ENCODE peak calls at places on chromosomes 13 and 19, in four cellular contexts. One of them, this sample, is unnamed.
A peak's percentile ranks its signal among the peaks of the same experiment; 100 is the strongest.

GRCh38 chr13:57682128-57682716 is 50.7 kb downstream of the PCDH17 start:
- DNase-seq in GM23248: no peak
- DNase-seq in GM23338: peak; percentile 22
- DNase-seq in SK-N-MC: no peak
- DNase-seq in this sample: no peak

GRCh38 chr19:13428352-13428751 is 77.9 kb downstream of the CACNA1A start:
- DNase-seq in GM23338: peak; percentile 73
- DNase-seq in SK-N-MC: no peak
- DNase-seq in GM23248: peak; percentile 46
- DNase-seq in this sample: peak; percentile 79

GRCh38 chr19:12665646-12666304 is 767 bp downstream of the MAN2B1 start:
- DNase-seq in GM23338: no peak
- DNase-seq in SK-N-MC: no peak
- DNase-seq in GM23248: peak; percentile 40
- DNase-seq in this sample: no peak

GRCh38 chr13:113927661-113928581 is 46.0 kb downstream of the C13orf46 start:
- DNase-seq in GM23338: no peak
- DNase-seq in GM23248: peak; percentile 98
- DNase-seq in SK-N-MC: peak; percentile 72
- DNase-seq in this sample: no peak

GRCh38 chr13:70027551-70027950 is 80.1 kb upstream of the ATXN8OS start:
- DNase-seq in GM23338: no peak
- DNase-seq in GM23248: no peak
- DNase-seq in SK-N-MC: no peak
- DNase-seq in this sample: no peak

GRCh38 chr13:37495046-37495445 is 103.5 kb downstream of the POSTN start:
- DNase-seq in SK-N-MC: no peak
- DNase-seq in GM23248: peak; percentile 65
- DNase-seq in GM23338: no peak
- DNase-seq in this sample: peak; percentile 64

GRCh38 chr13:29849071-29849541 is 1.3 kb downstream of the UBL3 start:
- DNase-seq in SK-N-MC: no peak
- DNase-seq in GM23248: peak; percentile 61
- DNase-seq in GM23338: peak; percentile 20
- DNase-seq in this sample: peak; percentile 40

GRCh38 chr19:12828494-12828893 is 5.9 kb downstream of the RTBDN start:
- DNase-seq in GM23338: peak; percentile 92
- DNase-seq in SK-N-MC: no peak
- DNase-seq in GM23248: peak; percentile 29
- DNase-seq in this sample: peak; percentile 49

GRCh38 chr19:28465317-28466086 is 747.4 kb downstream of the UQCRFS1 start:
- DNase-seq in GM23338: no peak
- DNase-seq in SK-N-MC: no peak
- DNase-seq in GM23248: peak; percentile 78
- DNase-seq in this sample: no peak

GRCh38 chr19:21483589-21484170 is 21.7 kb upstream of the ZNF429 start:
- DNase-seq in SK-N-MC: no peak
- DNase-seq in GM23338: peak; percentile 91
- DNase-seq in GM23248: peak; percentile 8
- DNase-seq in this sample: no peak

GRCh38 chr19:51064534-51065220 is at the start of gene KLK13:
- DNase-seq in SK-N-MC: no peak
- DNase-seq in GM23338: peak; percentile 87
- DNase-seq in GM23248: peak; percentile 18
- DNase-seq in this sample: no peak

GRCh38 chr19:43847246-43847645 is 20.1 kb downstream of the ZNF283 start:
- DNase-seq in GM23338: peak; percentile 1
- DNase-seq in GM23248: no peak
- DNase-seq in SK-N-MC: no peak
- DNase-seq in this sample: no peak

GRCh38 chr19:33427801-33428626 is 54.5 kb downstream of the CEBPG start:
- DNase-seq in GM23338: no peak
- DNase-seq in SK-N-MC: no peak
- DNase-seq in GM23248: no peak
- DNase-seq in this sample: no peak

GRCh38 chr19:2053601-2054389 is 2.8 kb upstream of the MKNK2 start:
- DNase-seq in SK-N-MC: no peak
- DNase-seq in GM23248: no peak
- DNase-seq in GM23338: no peak
- DNase-seq in this sample: no peak

GRCh38 chr19:56642711-56643459 is at the start of gene SMIM17:
- DNase-seq in GM23338: no peak
- DNase-seq in SK-N-MC: no peak
- DNase-seq in GM23248: no peak
- DNase-seq in this sample: no peak

GRCh38 chr19:12194827-12195500 is 32.1 kb downstream of the ZNF136 start:
- DNase-seq in GM23338: peak; percentile 95
- DNase-seq in GM23248: peak; percentile 72
- DNase-seq in SK-N-MC: no peak
- DNase-seq in this sample: no peak

GRCh38 chr19:51365211-51366049 is 758 bp downstream of the ETFB start:
- DNase-seq in GM23248: peak; percentile 84
- DNase-seq in GM23338: peak; percentile 39
- DNase-seq in SK-N-MC: no peak
- DNase-seq in this sample: peak; percentile 60

GRCh38 chr19:58556633-58557252 is 1.7 kb downstream of the UBE2M start:
- DNase-seq in GM23248: no peak
- DNase-seq in GM23338: no peak
- DNase-seq in SK-N-MC: no peak
- DNase-seq in this sample: no peak

GRCh38 chr13:50376895-50377575 is 361.8 kb downstream of the KCNRG start:
- DNase-seq in GM23338: peak; percentile 70
- DNase-seq in SK-N-MC: no peak
- DNase-seq in GM23248: no peak
- DNase-seq in this sample: peak; percentile 28

GRCh38 chr13:64767054-64767453 is 2463.1 kb downstream of the PCDH9 start:
- DNase-seq in GM23338: no peak
- DNase-seq in SK-N-MC: no peak
- DNase-seq in GM23248: no peak
- DNase-seq in this sample: no peak

GRCh38 chr19:41926861-41927809 is 1.1 kb downstream of the ERFL start:
- DNase-seq in GM23338: no peak
- DNase-seq in GM23248: no peak
- DNase-seq in SK-N-MC: no peak
- DNase-seq in this sample: no peak
- TF ChIP-seq EZH2 in GM23338: peak; percentile 94
- TF ChIP-seq EZH2 in GM23248: peak; percentile 63
- TF ChIP-seq EZH2 in SK-N-MC: no peak
- TF ChIP-seq EZH2 in this sample: no peak

GRCh38 chr13:78600317-78600899 is 2.9 kb downstream of the POU4F1 start:
- DNase-seq in GM23248: no peak
- DNase-seq in SK-N-MC: no peak
- DNase-seq in GM23338: no peak
- DNase-seq in this sample: no peak

GRCh38 chr13:78602561-78603239 is 652 bp downstream of the POU4F1 start:
- DNase-seq in SK-N-MC: no peak
- DNase-seq in GM23338: peak; percentile 48
- DNase-seq in GM23248: no peak
- DNase-seq in this sample: no peak

GRCh38 chr13:78599911-78600310 is 3.4 kb downstream of the POU4F1 start:
- DNase-seq in GM23338: no peak
- DNase-seq in GM23248: no peak
- DNase-seq in SK-N-MC: no peak
- DNase-seq in this sample: no peak

GRCh38 chr13:78601886-78602560 is 1.3 kb downstream of the POU4F1 start:
- DNase-seq in GM23248: no peak
- DNase-seq in SK-N-MC: no peak
- DNase-seq in GM23338: no peak
- DNase-seq in this sample: no peak

DNA sequence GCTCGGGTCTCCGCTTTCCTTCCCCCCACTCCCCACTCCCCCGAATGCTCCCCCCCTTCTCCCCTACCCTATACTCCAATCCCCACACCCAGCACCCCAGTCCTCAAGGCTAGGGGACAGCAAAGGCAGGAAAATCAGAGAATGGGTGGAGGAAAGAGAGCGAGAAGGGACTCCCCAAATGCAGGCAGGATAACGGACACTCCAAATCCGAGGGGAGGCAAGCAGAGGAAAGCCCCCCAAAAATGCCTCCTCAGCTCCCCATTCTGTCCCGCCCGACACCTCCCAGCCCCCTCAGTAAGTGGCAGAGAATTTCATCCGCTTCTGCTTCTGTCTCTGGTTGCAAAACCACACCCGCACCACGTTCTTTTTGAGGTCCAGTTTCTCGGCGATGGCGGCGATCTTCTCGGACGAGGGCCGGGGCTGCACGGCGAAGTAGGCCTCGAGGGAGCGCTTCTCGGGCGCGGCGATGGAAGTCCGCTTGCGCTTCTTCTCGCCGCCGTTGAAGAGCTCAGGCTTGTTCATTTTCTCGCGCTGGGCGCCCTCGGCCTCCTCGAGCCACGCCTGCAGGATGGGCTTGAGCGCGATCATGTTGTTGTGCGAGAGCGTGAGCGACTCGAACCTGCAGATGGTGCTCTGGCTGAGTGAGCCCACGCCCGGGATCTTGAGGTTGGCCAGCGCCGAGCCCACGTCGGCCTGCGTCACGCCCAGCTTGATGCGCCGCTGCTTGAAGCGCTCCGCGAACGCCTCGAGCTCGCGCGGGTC is 2.0 kb downstream of the POU4F1 start:
- DNase-seq in SK-N-MC: no peak
- DNase-seq in GM23248: peak; percentile 38
- DNase-seq in GM23338: peak; percentile 66
- DNase-seq in this sample: no peak
- TF ChIP-seq EZH2 in SK-N-MC: no peak
- TF ChIP-seq EZH2 in GM23248: peak; percentile 96
- TF ChIP-seq EZH2 in GM23338: peak; percentile 99
- TF ChIP-seq EZH2 in this sample: no peak

GRCh38 chr13:22012676-22013075 is 341.8 kb downstream of the FGF9 start:
- DNase-seq in GM23248: no peak
- DNase-seq in GM23338: no peak
- DNase-seq in SK-N-MC: no peak
- DNase-seq in this sample: no peak

GRCh38 chr13:22024381-22024994 is 353.6 kb downstream of the FGF9 start:
- DNase-seq in GM23338: no peak
- DNase-seq in GM23248: no peak
- DNase-seq in SK-N-MC: no peak
- DNase-seq in this sample: no peak

GRCh38 chr13:22014469-22014868 is 343.6 kb downstream of the FGF9 start:
- DNase-seq in GM23248: peak; percentile 66
- DNase-seq in SK-N-MC: no peak
- DNase-seq in GM23338: no peak
- DNase-seq in this sample: peak; percentile 20

GRCh38 chr13:22017226-22017625 is 346.4 kb downstream of the FGF9 start:
- DNase-seq in GM23248: no peak
- DNase-seq in GM23338: no peak
- DNase-seq in SK-N-MC: no peak
- DNase-seq in this sample: no peak

DNA sequence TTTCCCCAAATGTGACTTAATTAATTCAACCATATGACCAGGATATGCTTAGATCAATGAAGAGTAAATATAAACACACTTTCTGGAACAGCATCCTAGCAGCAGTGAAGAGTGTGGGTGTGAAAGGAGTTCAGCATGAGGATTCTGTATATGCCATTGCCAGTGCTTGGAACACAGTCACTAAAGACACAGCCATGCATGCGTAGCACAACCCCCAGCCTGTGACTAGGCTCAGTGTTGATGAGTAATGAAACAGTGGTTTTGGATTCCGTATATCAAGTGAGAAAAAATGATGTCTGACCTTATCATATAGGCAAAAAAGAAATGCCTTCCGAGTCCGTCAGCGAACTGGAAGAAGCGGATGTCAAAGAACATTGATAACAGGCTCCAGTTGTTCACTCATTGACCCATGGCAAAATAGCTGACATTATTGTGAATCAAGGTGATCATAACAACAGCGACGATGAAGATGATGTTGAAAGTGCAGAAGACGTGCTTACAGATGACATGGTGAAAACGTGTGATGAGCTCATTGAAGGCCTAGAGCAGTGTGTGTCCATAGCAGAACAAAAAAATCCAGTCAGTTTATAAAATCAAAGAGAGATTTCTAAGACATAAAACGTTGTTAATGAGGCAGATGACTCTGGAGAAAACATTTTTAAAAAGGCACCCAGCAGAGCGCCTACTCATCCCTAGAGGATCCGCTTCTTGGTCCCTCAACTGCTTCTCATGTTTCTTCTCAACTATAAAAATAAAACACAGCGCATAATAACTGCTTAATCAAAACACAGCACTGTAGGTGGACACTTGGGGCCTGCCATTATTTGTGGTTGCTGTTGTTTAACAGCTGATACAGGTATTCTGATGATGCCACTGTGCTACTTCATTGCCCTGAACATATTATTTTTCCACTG is 347.7 kb downstream of the FGF9 start:
- DNase-seq in GM23248: no peak
- DNase-seq in SK-N-MC: no peak
- DNase-seq in GM23338: no peak
- DNase-seq in this sample: no peak
- TF ChIP-seq EZH2 in GM23248: no peak
- TF ChIP-seq EZH2 in SK-N-MC: no peak
- TF ChIP-seq EZH2 in GM23338: no peak
- TF ChIP-seq EZH2 in this sample: no peak

DNA sequence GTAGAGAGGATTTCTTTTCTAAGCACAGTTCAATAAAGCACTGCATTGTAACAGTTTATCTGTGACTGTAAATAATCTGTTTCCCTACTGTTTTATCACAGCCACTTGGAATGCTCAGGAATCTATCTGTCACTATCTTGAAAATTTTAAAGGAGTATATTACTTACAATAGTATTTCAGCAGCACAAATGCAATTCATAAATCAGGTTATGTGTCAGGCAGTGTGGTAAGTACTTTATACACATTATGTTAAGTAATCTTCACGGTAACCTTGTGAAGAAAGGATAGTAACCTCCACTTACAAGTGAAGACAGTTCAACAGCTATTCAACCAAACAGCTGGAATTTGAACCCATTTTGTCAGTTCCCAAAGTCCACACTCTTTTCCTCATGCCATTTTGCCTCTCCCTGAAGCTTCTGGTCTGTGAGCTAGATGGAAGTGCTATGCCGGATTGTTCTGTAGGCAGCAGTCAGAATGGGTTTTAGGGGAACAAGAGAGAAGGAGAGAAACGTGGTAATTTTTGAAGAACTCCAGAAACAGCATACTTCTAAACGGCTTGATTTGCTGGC is 125.0 kb downstream of the KLF12 start:
- DNase-seq in GM23338: no peak
- DNase-seq in SK-N-MC: no peak
- DNase-seq in GM23248: no peak
- DNase-seq in this sample: no peak
- TF ChIP-seq EZH2 in GM23338: no peak
- TF ChIP-seq EZH2 in SK-N-MC: no peak
- TF ChIP-seq EZH2 in GM23248: no peak
- TF ChIP-seq EZH2 in this sample: no peak

GRCh38 chr19:35856001-35856400 is 710 bp upstream of the KIRREL2 start:
- DNase-seq in GM23338: peak; percentile 80
- DNase-seq in GM23248: no peak
- DNase-seq in SK-N-MC: no peak
- DNase-seq in this sample: no peak
- TF ChIP-seq EZH2 in GM23338: no peak
- TF ChIP-seq EZH2 in GM23248: no peak
- TF ChIP-seq EZH2 in SK-N-MC: no peak
- TF ChIP-seq EZH2 in this sample: no peak

GRCh38 chr13:98239156-98240076 is 62.3 kb upstream of the RNF113B start:
- DNase-seq in GM23248: no peak
- DNase-seq in SK-N-MC: peak; percentile 71
- DNase-seq in GM23338: peak; percentile 59
- DNase-seq in this sample: no peak
- TF ChIP-seq EZH2 in GM23248: no peak
- TF ChIP-seq EZH2 in SK-N-MC: no peak
- TF ChIP-seq EZH2 in GM23338: no peak
- TF ChIP-seq EZH2 in this sample: no peak